ENCODE peak calls at places on chromosomes 6 and 20, in seven cellular contexts. L is colonic mucosa; Y is fibroblast of lung; B is PC-9; O is CD8-positive, alpha-beta T cell; I is A673; R is tibial nerve. T is an unnamed sample.
A peak's percentile ranks its signal among the peaks of the same experiment; 100 is the strongest.

GRCh38 chr6:134288538-134289203 is 29.2 kb downstream of the SGK1 start:
- DNase-seq in L (no peak), Y (peak; percentile 88), B (peak; percentile 99), O (no peak), I (peak; percentile 68), R (peak; percentile 45), T (no peak)

GRCh38 chr20:13995086-13995665 is at the start of gene MACROD2:
- DNase-seq in L (peak; percentile 96), Y (peak; percentile 65), B (peak; percentile 91), O (no peak), I (peak; percentile 95), R (peak; percentile 67), T (peak; percentile 91)

GRCh38 chr6:161150566-161150965 is 123.3 kb downstream of the AGPAT4 start:
- DNase-seq in L (no peak), Y (no peak), B (no peak), O (no peak), I (no peak), R (no peak), T (no peak)

GRCh38 chr20:45343445-45343866 is 4.8 kb downstream of the SDC4 start:
- DNase-seq in L (peak; percentile 78), Y (no peak), B (peak; percentile 83), O (no peak), I (no peak), R (no peak), T (no peak)

GRCh38 chr6:35370124-35370741 is 27.9 kb downstream of the PPARD start:
- DNase-seq in L (peak; percentile 37), Y (peak; percentile 93), B (peak; percentile 73), O (no peak), I (peak; percentile 45), R (peak; percentile 52), T (peak; percentile 52)

GRCh38 chr6:11120273-11121005 is 8.9 kb upstream of the ERVFRD-1 start:
- DNase-seq in L (no peak), Y (peak; percentile 64), B (peak; percentile 39), O (no peak), I (peak; percentile 84), R (no peak), T (no peak)

GRCh38 chr6:67630146-67630545 is 1004.9 kb upstream of the ADGRB3 start:
- DNase-seq in L (no peak), Y (peak; percentile 97), B (no peak), O (no peak), I (peak; percentile 52), R (no peak), T (no peak)

GRCh38 chr20:19653328-19653727 is 104.7 kb upstream of the RIN2 start:
- DNase-seq in L (no peak), Y (no peak), B (no peak), O (no peak), I (no peak), R (no peak), T (no peak)

GRCh38 chr20:35700625-35701148 is 1.5 kb downstream of the ROMO1 start:
- DNase-seq in L (no peak), Y (no peak), B (no peak), O (no peak), I (no peak), R (no peak), T (no peak)

GRCh38 chr6:25035451-25036435 is 100.0 kb upstream of the RIPOR2 start:
- DNase-seq in L (no peak), Y (no peak), B (peak; percentile 44), O (no peak), I (no peak), R (no peak), T (no peak)

GRCh38 chr20:62122659-62123449 is 579 bp downstream of the LSM14B start:
- DNase-seq in L (peak; percentile 54), Y (peak; percentile 28), B (no peak), O (no peak), I (peak; percentile 57), R (no peak), T (peak; percentile 45)

GRCh38 chr6:146915671-146916127 is 288.5 kb upstream of the STXBP5 start:
- DNase-seq in L (no peak), Y (peak; percentile 36), B (peak; percentile 47), O (no peak), I (no peak), R (no peak), T (no peak)

GRCh38 chr6:77292564-77293546 is 170.4 kb downstream of the HTR1B start:
- DNase-seq in L (no peak), Y (peak; percentile 40), B (peak; percentile 44), O (no peak), I (no peak), R (no peak), T (no peak)

GRCh38 chr6:151548201-151548600 is 54.4 kb downstream of the CCDC170 start:
- DNase-seq in L (no peak), Y (no peak), B (no peak), O (no peak), I (no peak), R (no peak), T (no peak)

GRCh38 chr6:294656-295565 is 2.6 kb downstream of the DUSP22 start:
- DNase-seq in L (no peak), Y (no peak), B (no peak), O (no peak), I (no peak), R (no peak), T (no peak)

GRCh38 chr6:299050-299980 is 7.0 kb downstream of the DUSP22 start:
- DNase-seq in L (no peak), Y (peak; percentile 29), B (no peak), O (no peak), I (no peak), R (no peak), T (no peak)

GRCh38 chr6:298233-299049 is 6.2 kb downstream of the DUSP22 start:
- DNase-seq in L (no peak), Y (no peak), B (no peak), O (no peak), I (no peak), R (no peak), T (no peak)

GRCh38 chr6:297571-298232 is 5.4 kb downstream of the DUSP22 start:
- DNase-seq in L (no peak), Y (no peak), B (no peak), O (no peak), I (no peak), R (no peak), T (no peak)

DNA sequence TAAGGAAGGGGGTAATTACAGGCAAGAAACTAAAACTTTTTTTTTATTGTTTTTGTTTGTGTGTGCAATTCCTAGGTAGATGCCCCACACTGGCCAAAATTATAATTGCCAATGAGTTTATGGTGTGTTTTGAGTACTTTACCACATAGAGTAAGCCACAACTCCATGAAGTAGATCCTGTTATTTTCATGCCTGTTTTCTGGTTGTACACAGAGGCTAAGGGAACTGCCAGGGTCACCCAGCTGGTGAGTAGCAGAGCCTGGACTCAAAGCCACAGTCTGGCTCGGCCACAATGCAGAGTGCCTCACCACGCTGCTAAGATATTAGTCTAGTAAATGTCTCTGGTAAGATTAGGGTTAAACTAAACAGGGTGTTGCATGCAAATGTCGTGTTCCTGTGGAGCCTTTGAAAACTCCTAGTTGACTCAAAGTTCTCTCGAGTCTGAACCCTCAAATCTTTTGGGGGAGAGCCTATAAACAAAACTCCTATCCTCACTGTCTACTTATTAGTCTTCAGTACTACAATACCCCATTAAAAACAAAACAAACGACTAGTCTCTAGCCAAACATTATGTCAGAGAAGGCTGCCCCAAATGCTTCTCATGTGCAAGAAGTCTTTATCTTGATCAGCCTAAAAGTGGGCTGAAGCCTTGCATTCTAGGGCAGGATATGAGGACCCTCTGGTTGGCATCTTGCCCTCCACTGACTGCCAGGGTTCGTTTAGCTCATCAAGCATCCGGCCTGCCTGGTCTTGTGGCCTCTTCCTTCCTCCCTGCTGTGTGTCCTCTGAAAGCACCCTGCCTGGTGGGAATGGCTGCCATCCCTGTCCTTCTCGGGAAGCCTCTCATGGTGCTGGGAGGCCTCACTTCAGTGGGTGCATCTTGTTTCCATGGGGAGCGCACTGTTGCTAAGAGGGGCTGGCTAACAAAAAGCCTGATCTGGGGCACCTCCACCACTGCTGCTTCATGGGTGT is 4.2 kb downstream of the DUSP22 start:
- DNase-seq in L (no peak), Y (no peak), B (no peak), O (no peak), I (no peak), R (no peak), T (no peak)
- TF ChIP-seq CTCF in L (no peak), Y (no peak), B (no peak), O (no peak), I (no peak), R (no peak), T (no peak)

GRCh38 chr6:2841264-2842138 is at the start of gene SERPINB1:
- DNase-seq in L (peak; percentile 94), Y (peak; percentile 98), B (peak; percentile 87), O (peak; percentile 47), I (peak; percentile 81), R (peak; percentile 68), T (peak; percentile 77)

GRCh38 chr6:2840794-2841061 is 935 bp downstream of the SERPINB1 start:
- DNase-seq in L (no peak), Y (no peak), B (no peak), O (no peak), I (no peak), R (no peak), T (no peak)

GRCh38 chr6:2839982-2840793 is 1.5 kb downstream of the SERPINB1 start:
- DNase-seq in L (no peak), Y (no peak), B (peak; percentile 56), O (no peak), I (no peak), R (no peak), T (no peak)

GRCh38 chr6:2843138-2843740 is 1.6 kb upstream of the SERPINB1 start:
- DNase-seq in L (peak; percentile 28), Y (no peak), B (peak; percentile 84), O (no peak), I (no peak), R (no peak), T (no peak)

DNA sequence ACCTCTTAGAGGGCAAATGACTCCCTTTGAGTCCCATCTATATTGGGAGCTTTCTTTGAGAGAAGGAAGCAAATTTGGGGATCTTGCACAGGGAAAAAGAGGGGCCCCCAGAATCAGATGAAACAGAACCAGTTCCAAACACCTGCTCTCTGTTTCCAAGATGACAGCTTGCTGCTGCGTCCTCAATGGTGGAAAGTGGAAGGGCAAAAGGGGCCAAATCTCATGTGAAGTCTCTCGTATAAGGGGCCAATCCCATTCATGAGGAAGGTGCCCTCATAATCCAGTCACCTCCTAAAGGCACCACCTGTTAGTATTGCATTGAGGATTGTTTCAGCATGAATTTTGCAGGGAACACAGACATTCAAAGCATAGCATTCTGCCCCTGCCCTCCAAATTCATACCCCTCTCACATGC is 483 bp upstream of the SERPINB1 start:
- DNase-seq in L (peak; percentile 22), Y (no peak), B (no peak), O (no peak), I (no peak), R (no peak), T (no peak)
- H3K4me3 ChIP-seq in L (peak overlapping the region; percentile 45), Y (peak overlapping the region; percentile 62), B (peak overlapping the region; percentile 64), O (peak overlapping the region; percentile 76), I (peak overlapping the region; percentile 26), R (peak overlapping the region; percentile 86), T (peak overlapping the region; percentile 58)

DNA sequence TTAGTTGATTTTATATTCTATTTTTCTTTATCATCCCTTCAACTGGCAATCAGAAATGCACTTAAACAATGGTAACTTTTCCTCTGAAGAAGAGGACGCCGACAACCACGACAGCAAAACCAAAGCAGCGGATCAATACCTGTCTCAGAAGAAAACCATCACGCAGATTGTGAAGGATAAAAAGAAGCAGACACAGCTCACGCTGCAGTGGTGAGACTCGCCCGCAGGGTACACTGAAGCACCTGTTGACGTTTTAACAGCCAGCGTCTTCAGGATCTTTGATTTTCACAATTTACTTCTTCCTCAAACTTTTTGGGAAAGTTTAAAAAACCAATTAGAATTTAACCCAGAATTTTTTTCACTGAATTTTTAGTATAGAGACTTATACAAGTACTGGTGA is 701 bp downstream of the RFX6 start:
- DNase-seq in L (no peak), Y (no peak), B (no peak), O (no peak), I (no peak), R (no peak), T (no peak)
- H3K27me3 ChIP-seq in L (peaks cover 22% of the 10 kb centered on the region), Y (peaks cover 21% of the 10 kb centered on the region), B (peaks cover 34% of the 10 kb centered on the region), O (peaks cover 5% of the 10 kb centered on the region), I (peaks cover 89% of the 10 kb centered on the region), R (peaks cover 48% of the 10 kb centered on the region), T (peaks cover 31% of the 10 kb centered on the region)

GRCh38 chr6:150004783-150005717 is 20.3 kb downstream of the RAET1L start:
- DNase-seq in L (peak; percentile 97), Y (peak; percentile 80), B (peak; percentile 78), O (peak; percentile 71), I (peak; percentile 94), R (peak; percentile 80), T (peak; percentile 86)
- TF ChIP-seq CTCF in L (peak; percentile 15), Y (no peak), B (no peak), O (no peak), I (no peak), R (no peak), T (no peak)